ENCODE peak calls at places on chromosomes 5 and 9, in five cellular contexts. W is heart right ventricle, X is uterus, U is sigmoid colon, M is pancreas. S is an unnamed sample.

GRCh38 chr5:52829664-52830063 is 41.9 kb downstream of the ITGA1 start:
- DNase-seq in W (no peak), X (no peak), U (no peak), M (no peak), S (no peak)

GRCh38 chr9:25935188-25935587 is 256.9 kb upstream of the TUSC1 start:
- DNase-seq in W (no peak), X (no peak), U (no peak), M (no peak), S (no peak)

GRCh38 chr9:120904061-120904998 is 22.3 kb downstream of the TRAF1 start:
- DNase-seq in W (no peak), X (no peak), U (no peak), M (no peak), S (peak; percentile 85)

GRCh38 chr9:72025956-72026355 is 34.5 kb downstream of the C9orf57 start:
- DNase-seq in W (no peak), X (no peak), U (no peak), M (no peak), S (no peak)

GRCh38 chr9:126148523-126148870 is 178.1 kb upstream of the MVB12B start:
- DNase-seq in W (no peak), X (no peak), U (no peak), M (no peak), S (no peak)

GRCh38 chr5:55914141-55914413 is 62.9 kb downstream of the IL31RA start:
- DNase-seq in W (no peak), X (no peak), U (no peak), M (no peak), S (no peak)

GRCh38 chr5:176774216-176775171 is 35.9 kb upstream of the UNC5A start:
- DNase-seq in W (no peak), X (no peak), U (peak; percentile 46), M (no peak), S (no peak)

GRCh38 chr5:158414333-158414762 is 555.4 kb upstream of the CLINT1 start:
- DNase-seq in W (no peak), X (peak; percentile 22), U (peak; percentile 80), M (no peak), S (no peak)

GRCh38 chr9:111674319-111674718 is 12.9 kb downstream of the GNG10 start:
- DNase-seq in W (no peak), X (no peak), U (no peak), M (no peak), S (no peak)
- H3K9me3 ChIP-seq in W (no peaks in the 10 kb centered on the region), X (no peaks in the 10 kb centered on the region), U (no peaks in the 10 kb centered on the region), M (no peaks in the 10 kb centered on the region), S (no peaks in the 10 kb centered on the region)

GRCh38 chr5:181170237-181170830 is 22.9 kb downstream of the OR2V2 start:
- DNase-seq in W (no peak), X (no peak), U (no peak), M (peak; percentile 51), S (no peak)

GRCh38 chr5:181166812-181167733 is 19.7 kb downstream of the OR2V2 start:
- DNase-seq in W (no peak), X (no peak), U (no peak), M (no peak), S (no peak)

GRCh38 chr5:181167814-181168488 is 20.6 kb downstream of the OR2V2 start:
- DNase-seq in W (no peak), X (no peak), U (no peak), M (no peak), S (no peak)

GRCh38 chr5:181170996-181171395 is 23.6 kb downstream of the OR2V2 start:
- DNase-seq in W (no peak), X (no peak), U (no peak), M (no peak), S (no peak)

DNA sequence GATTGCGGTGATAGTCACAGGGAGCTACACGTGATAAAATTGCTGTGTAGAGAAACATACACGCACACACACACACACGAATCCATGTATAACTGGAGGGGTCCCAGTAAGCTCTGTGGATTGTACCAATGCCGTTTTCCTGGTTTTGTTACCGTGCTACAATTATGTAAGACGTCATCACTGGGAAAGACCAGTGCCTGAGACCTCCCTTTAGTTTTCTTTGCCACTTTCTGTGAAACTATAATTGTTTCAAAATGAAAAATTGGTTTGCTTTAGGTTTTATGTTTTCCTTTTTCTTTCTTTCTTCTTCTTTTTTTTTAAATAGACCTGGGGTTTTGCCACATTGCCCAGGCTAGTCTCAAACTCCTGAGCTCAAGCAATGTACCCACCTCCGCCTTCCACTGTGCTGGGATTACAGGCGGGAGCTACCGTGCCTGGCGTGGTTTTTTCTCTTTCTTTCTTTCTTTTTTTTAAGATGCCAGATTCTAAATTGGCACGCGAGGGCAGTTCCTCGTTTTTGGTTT is 21.3 kb downstream of the OR2V2 start:
- DNase-seq in W (no peak), X (no peak), U (no peak), M (no peak), S (no peak)
- H3K4me3 ChIP-seq in W (no peak overlapping the region), X (no peak overlapping the region), U (no peak overlapping the region), M (no peak overlapping the region), S (no peak overlapping the region)

DNA sequence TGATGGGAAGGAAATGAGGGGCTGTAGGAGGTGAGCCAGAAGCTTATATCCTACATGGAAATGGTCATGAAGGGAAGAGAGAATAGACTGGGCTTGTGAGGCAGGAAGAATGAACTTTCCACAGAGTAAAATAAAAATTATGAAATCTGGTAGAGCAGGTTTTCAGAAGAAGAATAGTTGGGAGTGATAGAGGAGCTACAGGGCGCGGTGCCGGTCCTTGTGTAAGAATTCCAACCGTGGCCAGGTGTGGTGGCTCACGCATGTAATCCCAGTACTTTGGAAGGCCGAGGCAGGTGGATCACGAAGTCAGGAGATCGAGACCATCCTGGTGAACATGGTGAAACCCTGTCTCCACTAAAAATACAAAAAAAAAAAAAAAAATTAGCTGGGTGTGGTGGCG is 8.9 kb upstream of the UNC13B start:
- DNase-seq in W (no peak), X (no peak), U (no peak), M (no peak), S (no peak)
- H3K9me3 ChIP-seq in W (no peaks in the 10 kb centered on the region), X (no peaks in the 10 kb centered on the region), U (peaks cover 12% of the 10 kb centered on the region), M (no peaks in the 10 kb centered on the region), S (no peaks in the 10 kb centered on the region)

GRCh38 chr5:135050244-135050767 is 16.3 kb upstream of the PITX1 start:
- DNase-seq in W (no peak), X (no peak), U (no peak), M (no peak), S (no peak)
- H3K4me3 ChIP-seq in W (no peak overlapping the region), X (no peak overlapping the region), U (no peak overlapping the region), M (no peak overlapping the region), S (no peak overlapping the region)

GRCh38 chr5:180364306-180364856 is 11.2 kb upstream of the GFPT2 start:
- DNase-seq in W (no peak), X (no peak), U (no peak), M (no peak), S (no peak)
- H3K9me3 ChIP-seq in W (no peaks in the 10 kb centered on the region), X (no peaks in the 10 kb centered on the region), U (no peaks in the 10 kb centered on the region), M (no peaks in the 10 kb centered on the region), S (no peaks in the 10 kb centered on the region)

GRCh38 chr5:6359941-6360683 is 18.2 kb downstream of the MED10 start:
- DNase-seq in W (no peak), X (no peak), U (no peak), M (no peak), S (peak; percentile 48)
- H3K4me3 ChIP-seq in W (no peak overlapping the region), X (no peak overlapping the region), U (no peak overlapping the region), M (no peak overlapping the region), S (peak overlapping the region; percentile 56)

DNA sequence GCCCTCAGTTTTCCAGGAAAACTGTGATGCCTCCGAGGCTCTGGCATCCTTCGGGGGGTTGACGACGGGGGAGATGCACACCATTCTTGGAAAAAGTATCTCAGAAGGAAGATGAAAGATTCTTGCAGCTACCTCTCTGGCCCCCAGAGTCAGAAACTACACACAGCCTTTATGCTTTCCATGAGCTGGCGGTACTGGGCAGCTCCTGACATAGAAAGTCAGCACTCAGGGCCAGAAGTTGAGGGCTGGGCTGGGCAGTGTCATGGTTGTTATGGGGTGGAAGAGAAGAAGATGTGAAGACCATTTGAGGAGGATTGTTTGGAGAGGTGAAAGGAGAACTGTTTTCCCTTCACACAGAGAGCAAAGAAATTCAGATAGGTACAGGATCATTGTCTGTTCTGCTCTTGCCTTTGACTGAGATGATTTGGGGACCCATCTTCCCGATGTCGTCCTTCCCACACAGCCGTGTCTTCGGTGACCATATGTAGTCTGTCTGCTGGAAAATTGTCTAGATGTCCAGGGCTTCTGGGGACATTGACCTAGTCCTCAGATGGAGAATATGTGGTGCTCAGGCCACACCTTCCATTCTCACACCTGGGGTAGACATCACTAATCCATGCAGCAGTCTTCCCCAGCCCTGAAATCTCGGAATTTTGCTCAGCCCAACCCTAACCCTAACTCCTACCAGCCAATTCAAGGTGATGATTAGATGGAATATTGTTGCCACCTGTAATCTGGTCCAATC is 237.1 kb downstream of the CACNA1B start:
- DNase-seq in W (no peak), X (no peak), U (no peak), M (no peak), S (no peak)
- H3K9me3 ChIP-seq in W (no peaks in the 10 kb centered on the region), X (no peaks in the 10 kb centered on the region), U (no peaks in the 10 kb centered on the region), M (no peaks in the 10 kb centered on the region), S (no peaks in the 10 kb centered on the region)

DNA sequence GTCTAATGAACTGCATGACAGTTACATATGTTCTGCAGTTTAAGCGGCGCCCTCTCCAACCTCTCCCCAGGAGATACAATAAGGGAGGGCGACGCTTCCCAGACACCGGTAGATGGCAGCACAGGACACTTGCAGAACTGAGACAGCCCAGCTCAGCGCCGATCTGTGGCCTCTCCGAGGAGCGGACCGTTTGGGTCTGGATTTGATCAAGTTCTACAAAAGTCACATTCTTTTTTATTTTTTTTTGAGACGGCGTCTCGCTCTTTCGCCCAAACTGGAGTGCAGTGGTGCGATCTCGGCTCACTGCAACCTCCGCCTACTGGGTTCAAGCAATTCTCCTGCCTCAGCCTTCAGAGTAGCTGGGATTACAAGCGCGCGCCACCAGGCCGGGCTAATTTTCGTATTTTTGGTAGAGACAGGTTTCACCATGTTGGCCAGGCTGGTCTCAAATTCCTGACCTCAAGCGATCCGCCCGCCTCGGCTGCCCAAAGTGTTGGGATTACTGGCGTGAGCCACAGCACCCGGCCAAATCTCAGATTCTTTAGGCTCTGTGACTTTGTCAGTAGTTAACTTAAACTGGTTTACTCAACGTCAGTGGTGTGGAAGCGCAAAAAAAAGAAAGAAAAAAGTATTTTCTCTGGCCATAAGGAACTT is 1.4 kb upstream of the ATOSB start:
- DNase-seq in W (peak; percentile 95), X (peak; percentile 94), U (peak; percentile 97), M (peak; percentile 83), S (peak; percentile 67)
- H3K4me3 ChIP-seq in W (peak overlapping the region; percentile 62), X (peak overlapping the region; percentile 55), U (peak overlapping the region; percentile 63), M (peak overlapping the region; percentile 51), S (peak overlapping the region; percentile 82)

GRCh38 chr9:8337834-8338233 is 538.3 kb upstream of the DMAC1 start:
- DNase-seq in W (no peak), X (no peak), U (no peak), M (no peak), S (no peak)

GRCh38 chr9:8332296-8332695 is 532.7 kb upstream of the DMAC1 start:
- DNase-seq in W (no peak), X (no peak), U (no peak), M (no peak), S (no peak)

GRCh38 chr9:8331507-8331906 is 531.9 kb upstream of the DMAC1 start:
- DNase-seq in W (no peak), X (no peak), U (no peak), M (no peak), S (no peak)

GRCh38 chr9:8329561-8330283 is 530.1 kb upstream of the DMAC1 start:
- DNase-seq in W (no peak), X (no peak), U (no peak), M (no peak), S (no peak)

DNA sequence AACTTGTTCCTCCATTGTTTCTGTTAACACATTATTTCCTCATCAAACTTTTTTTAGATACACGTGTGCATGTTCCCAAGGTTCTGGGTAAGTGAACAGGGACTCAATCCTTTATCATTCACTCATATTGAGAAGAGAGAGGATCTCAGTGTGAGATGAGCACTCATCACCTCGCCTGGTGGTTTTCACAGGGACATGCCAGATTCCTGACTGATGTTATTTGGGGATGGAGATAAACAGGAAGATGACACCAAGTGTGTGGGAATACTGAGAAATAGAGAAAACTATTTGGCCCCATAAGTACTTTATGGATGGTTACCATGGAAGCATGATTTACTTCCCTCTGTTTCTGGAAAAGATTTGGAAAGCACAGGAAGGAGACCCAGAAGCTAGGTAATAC is 533.3 kb upstream of the DMAC1 start:
- DNase-seq in W (no peak), X (no peak), U (no peak), M (no peak), S (no peak)
- H3K9me3 ChIP-seq in W (no peaks in the 10 kb centered on the region), X (no peaks in the 10 kb centered on the region), U (no peaks in the 10 kb centered on the region), M (no peaks in the 10 kb centered on the region), S (no peaks in the 10 kb centered on the region)